ENCODE peak calls at places on chromosomes 7 and 10, in five cellular contexts. P, Q, U, I and O are unnamed samples.

GRCh38 chr10:22682237-22683192 is 31.9 kb downstream of the PIP4K2A start:
- DNase-seq in P (peak; percentile 24), Q (peak; percentile 58), U (no peak), I (no peak), O (peak; percentile 42)

GRCh38 chr10:131187274-131187673 is 124.2 kb downstream of the TCERG1L start:
- DNase-seq in P (no peak), Q (no peak), U (no peak), I (no peak), O (no peak)

GRCh38 chr10:49629286-49629915 is 15.6 kb downstream of the CHAT start:
- DNase-seq in P (no peak), Q (no peak), U (no peak), I (no peak), O (no peak)

GRCh38 chr7:22896917-22897316 is 74.3 kb upstream of the TOMM7 start:
- DNase-seq in P (no peak), Q (no peak), U (no peak), I (peak; percentile 13), O (no peak)

GRCh38 chr10:53894145-53894544 is 906.9 kb downstream of the PCDH15 start:
- DNase-seq in P (no peak), Q (no peak), U (no peak), I (no peak), O (no peak)

GRCh38 chr10:113957013-113957412 is 86.7 kb upstream of the ADRB1 start:
- DNase-seq in P (no peak), Q (peak; percentile 93), U (no peak), I (no peak), O (no peak)

GRCh38 chr10:29689001-29689400 is 54.2 kb upstream of the SVIL start:
- DNase-seq in P (no peak), Q (peak; percentile 84), U (no peak), I (no peak), O (no peak)

GRCh38 chr10:13000431-13000830 is 1.1 kb downstream of the CCDC3 start:
- DNase-seq in P (no peak), Q (no peak), U (no peak), I (no peak), O (no peak)

GRCh38 chr7:27220440-27220955 is 20.6 kb upstream of the HOXA13 start:
- DNase-seq in P (no peak), Q (no peak), U (no peak), I (no peak), O (no peak)

GRCh38 chr7:112985377-112985987 is 101.1 kb downstream of the GPR85 start:
- DNase-seq in P (no peak), Q (peak; percentile 84), U (no peak), I (no peak), O (no peak)

GRCh38 chr7:108329514-108329913 is 126.7 kb downstream of the NRCAM start:
- DNase-seq in P (no peak), Q (no peak), U (no peak), I (no peak), O (no peak)

GRCh38 chr10:93475871-93476270 is 6.3 kb downstream of the MYOF start:
- DNase-seq in P (peak; percentile 78), Q (peak; percentile 74), U (no peak), I (no peak), O (peak; percentile 50)

GRCh38 chr7:97430001-97430400 is 301.9 kb upstream of the TAC1 start:
- DNase-seq in P (no peak), Q (no peak), U (no peak), I (no peak), O (no peak)

GRCh38 chr10:30591249-30591670 is 38.3 kb downstream of the LYZL2 start:
- DNase-seq in P (peak; percentile 48), Q (peak; percentile 53), U (no peak), I (no peak), O (peak; percentile 29)

GRCh38 chr10:43408710-43409384 is at the start of gene HNRNPF:
- DNase-seq in P (peak; percentile 81), Q (peak; percentile 93), U (peak; percentile 93), I (peak; percentile 88), O (peak; percentile 96)

GRCh38 chr10:124699471-124700292 is 44.5 kb downstream of the FAM53B start:
- DNase-seq in P (no peak), Q (no peak), U (peak; percentile 76), I (no peak), O (no peak)

DNA sequence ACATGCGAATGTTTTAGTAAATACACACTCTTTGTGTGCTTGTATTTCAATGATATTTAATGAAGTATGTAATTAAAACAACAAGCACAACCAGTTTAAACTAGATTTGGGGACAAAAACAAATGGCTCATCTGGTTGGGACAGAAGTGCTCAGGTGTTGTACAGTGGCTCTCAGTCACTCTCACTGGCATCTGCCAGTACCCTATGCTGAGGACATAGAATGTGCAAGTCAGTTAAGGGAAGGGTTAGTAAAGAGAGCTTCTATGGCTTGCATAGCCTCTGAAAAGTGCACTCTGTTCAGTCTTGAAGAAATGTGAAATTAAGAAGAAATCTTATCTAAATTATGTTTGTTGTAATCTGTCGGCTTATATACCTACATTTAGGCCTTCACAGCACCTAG is 183.0 kb downstream of the LRRC4 start:
- DNase-seq in P (no peak), Q (no peak), U (no peak), I (no peak), O (no peak)
- H3K27ac ChIP-seq in P (no peak overlapping the region), Q (no peak overlapping the region), U (no peak overlapping the region), I (no peak overlapping the region), O (peak overlapping the region; percentile 13)

GRCh38 chr10:52568309-52568708 is 204.3 kb downstream of the MBL2 start:
- DNase-seq in P (no peak), Q (peak; percentile 37), U (no peak), I (no peak), O (no peak)

GRCh38 chr10:52571018-52571417 is 201.6 kb downstream of the MBL2 start:
- DNase-seq in P (no peak), Q (peak; percentile 37), U (no peak), I (no peak), O (no peak)

GRCh38 chr10:52570490-52570889 is 202.1 kb downstream of the MBL2 start:
- DNase-seq in P (no peak), Q (no peak), U (no peak), I (no peak), O (no peak)

GRCh38 chr10:52566471-52567246 is 205.9 kb downstream of the MBL2 start:
- DNase-seq in P (peak; percentile 32), Q (peak; percentile 69), U (no peak), I (peak; percentile 4), O (no peak)

GRCh38 chr10:52567247-52567580 is 205.4 kb downstream of the MBL2 start:
- DNase-seq in P (no peak), Q (no peak), U (no peak), I (no peak), O (no peak)
- H3K27ac ChIP-seq in P (no peak overlapping the region), Q (no peak overlapping the region), U (no peak overlapping the region), I (no peak overlapping the region), O (no peak overlapping the region)

DNA sequence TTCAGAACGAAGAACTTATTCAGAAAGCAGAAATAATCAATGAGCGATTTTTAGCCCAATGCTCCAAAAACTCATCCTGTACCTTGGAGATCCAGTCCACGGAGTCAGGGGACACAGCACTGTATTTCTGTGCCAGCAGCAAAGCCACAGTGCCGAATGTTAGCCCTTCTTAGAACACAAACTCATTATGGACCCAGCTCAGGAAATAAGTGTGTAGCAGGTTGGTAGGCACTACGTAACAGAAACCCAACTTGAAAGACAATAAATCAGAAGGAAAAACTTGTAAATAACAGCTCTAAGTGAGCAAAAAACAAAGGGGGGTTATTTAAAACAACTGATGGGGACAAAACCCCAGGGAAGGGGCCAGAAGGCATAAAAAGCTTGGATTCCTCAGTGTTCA is 112.0 kb upstream of the PRSS1 start:
- DNase-seq in P (no peak), Q (no peak), U (no peak), I (no peak), O (no peak)
- H3K27ac ChIP-seq in P (no peak overlapping the region), Q (no peak overlapping the region), U (no peak overlapping the region), I (no peak overlapping the region), O (no peak overlapping the region)

GRCh38 chr7:134856692-134857091 is 77.3 kb downstream of the CALD1 start:
- DNase-seq in P (no peak), Q (peak; percentile 66), U (no peak), I (no peak), O (no peak)

GRCh38 chr7:134857958-134858357 is 78.5 kb downstream of the CALD1 start:
- DNase-seq in P (no peak), Q (no peak), U (no peak), I (no peak), O (no peak)

GRCh38 chr7:134854816-134855215 is 75.4 kb downstream of the CALD1 start:
- DNase-seq in P (no peak), Q (peak; percentile 56), U (no peak), I (no peak), O (no peak)

GRCh38 chr7:134856141-134856540 is 76.7 kb downstream of the CALD1 start:
- DNase-seq in P (no peak), Q (no peak), U (no peak), I (no peak), O (no peak)

DNA sequence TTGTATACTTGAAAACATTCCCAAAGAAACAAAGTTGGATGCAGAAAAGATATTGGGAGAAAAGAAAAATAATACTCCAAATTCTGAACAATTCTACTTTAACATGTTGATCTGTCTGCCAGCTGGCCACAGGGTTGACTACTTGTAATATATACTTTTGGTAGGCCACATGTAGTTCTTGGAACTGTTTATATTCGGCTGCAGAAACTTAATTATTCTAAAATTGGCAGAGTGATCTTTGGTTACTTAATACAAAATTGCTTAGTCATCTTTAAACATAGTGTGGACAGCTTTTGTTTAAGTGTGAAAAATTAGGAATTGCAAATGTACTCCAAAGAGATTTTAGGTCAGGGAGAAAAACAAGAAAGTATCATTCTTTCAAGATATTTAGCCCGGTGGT is 76.0 kb downstream of the CALD1 start:
- DNase-seq in P (no peak), Q (no peak), U (no peak), I (no peak), O (no peak)
- H3K27ac ChIP-seq in P (no peak overlapping the region), Q (no peak overlapping the region), U (peak overlapping the region; percentile 54), I (no peak overlapping the region), O (peak overlapping the region; percentile 71)

DNA sequence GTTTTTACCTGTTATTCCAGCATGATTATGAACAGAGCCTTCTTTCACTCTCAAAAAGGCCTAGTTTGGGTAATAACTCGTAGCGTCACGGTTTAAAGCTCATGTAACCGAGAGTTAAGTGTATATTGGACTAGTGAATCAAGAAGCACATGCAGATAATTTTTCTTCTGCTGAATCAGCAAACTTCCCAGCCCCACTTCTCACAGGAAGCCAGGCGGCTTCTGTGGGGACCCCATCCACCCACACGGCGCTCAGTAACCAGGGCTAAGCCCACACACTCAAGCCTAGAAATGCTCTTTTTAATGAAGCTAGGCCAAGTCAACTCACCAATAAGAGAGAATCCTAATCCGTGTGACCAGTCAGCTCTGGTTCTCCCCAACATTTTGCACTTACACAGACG is 191.2 kb upstream of the MGMT start:
- DNase-seq in P (no peak), Q (no peak), U (no peak), I (no peak), O (no peak)
- H3K27ac ChIP-seq in P (no peak overlapping the region), Q (no peak overlapping the region), U (no peak overlapping the region), I (no peak overlapping the region), O (no peak overlapping the region)

GRCh38 chr10:102605712-102606111 is 38.6 kb upstream of the TRIM8 start:
- DNase-seq in P (no peak), Q (no peak), U (no peak), I (no peak), O (no peak)
- H3K27ac ChIP-seq in P (peak overlapping the region; percentile 70), Q (no peak overlapping the region), U (no peak overlapping the region), I (no peak overlapping the region), O (no peak overlapping the region)

GRCh38 chr10:20877986-20878979 is 18.8 kb downstream of the NEBL start:
- DNase-seq in P (no peak), Q (no peak), U (no peak), I (no peak), O (no peak)
- H3K27ac ChIP-seq in P (no peak overlapping the region), Q (no peak overlapping the region), U (no peak overlapping the region), I (no peak overlapping the region), O (no peak overlapping the region)